ENCODE peak calls at places on chromosomes 6 and 20, in five cellular contexts. W is brain microvascular endothelial cell, R is T-helper 9 cell, I is SK-N-DZ, B is Right ventricle myocardium inferior. A is an unnamed sample.

GRCh38 chr6:27582928-27583725 is 110.2 kb upstream of the ZNF184 start:
- DNase-seq in B (no peak), R (no peak), I (peak), W (peak), A (no peak)

GRCh38 chr6:162385980-162386379 is 341.6 kb downstream of the PRKN start:
- DNase-seq in B (no peak), W (peak), R (no peak), I (no peak), A (no peak)

GRCh38 chr6:125454351-125454750 is 152.6 kb upstream of the HDDC2 start:
- DNase-seq in I (no peak), R (no peak), B (no peak), W (no peak), A (no peak)

GRCh38 chr6:157714153-157714490 is 108.9 kb upstream of the SNX9 start:
- DNase-seq in R (no peak), W (no peak), B (no peak), I (no peak), A (no peak)

GRCh38 chr6:4879724-4880372 is 103.6 kb downstream of the CDYL start:
- DNase-seq in R (no peak), W (no peak), I (no peak), B (no peak), A (no peak)

GRCh38 chr6:119602215-119603178 is 252.9 kb upstream of the MAN1A1 start:
- DNase-seq in W (no peak), B (no peak), I (no peak), R (no peak), A (no peak)

GRCh38 chr6:129936329-129937165 is 75.4 kb upstream of the TMEM244 start:
- DNase-seq in I (peak), W (peak), R (peak), B (peak), A (peak)

GRCh38 chr6:8429821-8430220 is 5.5 kb downstream of the SLC35B3 start:
- DNase-seq in I (no peak), B (no peak), R (no peak), W (no peak), A (no peak)

GRCh38 chr20:57013741-57014140 is 252.7 kb downstream of the BMP7 start:
- DNase-seq in R (no peak), W (no peak), I (peak), B (no peak), A (no peak)

GRCh38 chr20:23361108-23361650 is 803 bp upstream of the GZF1 start:
- DNase-seq in I (peak), R (no peak), W (no peak), B (no peak), A (no peak)

GRCh38 chr6:166222631-166223030 is 55.0 kb upstream of the TBXT start:
- DNase-seq in W (no peak), B (no peak), I (no peak), R (no peak), A (no peak)

GRCh38 chr6:24809728-24810127 is 11.0 kb upstream of the ARMH2 start:
- DNase-seq in R (no peak), I (no peak), W (no peak), B (no peak), A (no peak)

GRCh38 chr6:43904311-43905123 is 134.5 kb downstream of the VEGFA start:
- DNase-seq in W (peak), B (no peak), I (no peak), R (no peak), A (no peak)

GRCh38 chr6:37467718-37468117 is 32.0 kb downstream of the CCDC167 start:
- DNase-seq in R (no peak), W (no peak), B (no peak), I (no peak), A (no peak)

GRCh38 chr6:44530209-44530909 is 142.9 kb downstream of the CDC5L start:
- DNase-seq in I (no peak), R (no peak), W (no peak), B (no peak), A (no peak)

GRCh38 chr6:31559958-31560696 is 12.0 kb upstream of the LTA start:
- DNase-seq in B (no peak), R (no peak), I (no peak), W (peak), A (no peak)

GRCh38 chr6:52595000-52595795 is 18.3 kb upstream of the TRAM2 start:
- DNase-seq in W (peak), I (peak), B (no peak), R (no peak), A (no peak)

GRCh38 chr20:50514750-50515149 is 4.6 kb downstream of the PTPN1 start:
- DNase-seq in I (no peak), W (no peak), B (no peak), R (no peak), A (no peak)

GRCh38 chr6:110255356-110255755 is 75.1 kb downstream of the CDC40 start:
- DNase-seq in W (peak), B (no peak), I (no peak), R (no peak), A (no peak)

GRCh38 chr20:3084283-3084985 is at the start of gene AVP:
- DNase-seq in B (no peak), W (no peak), R (no peak), I (no peak), A (no peak)

GRCh38 chr6:11607381-11607780 is 69.8 kb downstream of the TMEM170B start:
- DNase-seq in B (no peak), I (no peak), R (no peak), W (no peak), A (no peak)

GRCh38 chr6:220736-221475 is 71.4 kb upstream of the DUSP22 start:
- DNase-seq in R (no peak), W (no peak), I (no peak), B (no peak), A (no peak)

A was measured in iPS DF 6.9.